ENCODE peak calls at places on chromosomes 16 and 17, in seven cellular contexts. V is transverse colon, Z is endothelial cell, W is psoas muscle, U is omental fat pad, T is GM23338, I is B cell. M is an unnamed sample.

GRCh38 chr16:1596516-1596915 is 15.4 kb downstream of the IFT140 start:
- DNase-seq in W (no peak), U (no peak), V (no peak), T (no peak), Z (no peak), I (no peak), M (no peak)

GRCh38 chr16:85264752-85265151 is 152.5 kb upstream of the CIBAR2 start:
- DNase-seq in W (no peak), I (no peak), U (no peak), V (no peak), T (no peak), Z (no peak), M (no peak)

GRCh38 chr17:43905985-43906852 is 1.1 kb downstream of the MPP2 start:
- DNase-seq in T (peak), Z (peak), W (peak), V (peak), I (no peak), U (peak), M (no peak)

GRCh38 chr17:51999654-52000053 is 158.9 kb downstream of the CA10 start:
- DNase-seq in W (no peak), T (no peak), U (no peak), I (no peak), V (no peak), Z (no peak), M (no peak)

GRCh38 chr17:17570798-17571716 is 20.5 kb downstream of the PEMT start:
- DNase-seq in Z (no peak), V (no peak), U (no peak), I (no peak), T (no peak), W (no peak), M (peak)

GRCh38 chr17:38349097-38349904 is 2.3 kb upstream of the SOCS7 start:
- DNase-seq in I (peak), U (peak), W (peak), T (peak), Z (peak), V (peak), M (no peak)

GRCh38 chr16:22353933-22354541 is 20.4 kb downstream of the CDR2 start:
- DNase-seq in V (no peak), W (no peak), Z (no peak), I (no peak), U (no peak), T (no peak), M (no peak)

GRCh38 chr17:49341356-49341755 is 20.7 kb downstream of the ZNF652 start:
- DNase-seq in Z (no peak), U (no peak), V (no peak), W (no peak), T (no peak), I (no peak), M (no peak)

GRCh38 chr16:21708533-21709115 is 44.9 kb downstream of the OTOA start:
- DNase-seq in Z (peak), I (peak), W (peak), T (peak), V (peak), U (peak), M (no peak)

GRCh38 chr17:4997302-4998026 is at the start of the genes INCA1 and KIF1C:
- DNase-seq in Z (peak), V (peak), U (peak), W (peak), T (peak), I (peak), M (no peak)

GRCh38 chr16:56986361-56986760 is 3.0 kb upstream of the NLRC5 start:
- DNase-seq in T (no peak), I (no peak), W (peak), V (no peak), Z (no peak), U (no peak), M (peak)

GRCh38 chr16:82020051-82020450 is 8.8 kb upstream of the SDR42E1 start:
- DNase-seq in T (no peak), U (no peak), V (no peak), I (no peak), Z (no peak), W (no peak), M (no peak)

GRCh38 chr16:74951206-74951605 is 33.7 kb downstream of the WDR59 start:
- DNase-seq in W (no peak), V (no peak), T (no peak), I (no peak), Z (no peak), U (no peak), M (no peak)

GRCh38 chr16:77589071-77589755 is 133.1 kb upstream of the NUDT7 start:
- DNase-seq in V (no peak), Z (no peak), T (no peak), U (no peak), I (no peak), W (no peak), M (no peak)

GRCh38 chr17:83058478-83059167 is 20.8 kb upstream of the METRNL start:
- DNase-seq in I (no peak), Z (no peak), V (no peak), T (no peak), W (peak), U (no peak), M (no peak)

GRCh38 chr17:19274893-19275292 is 37.7 kb downstream of the EPN2 start:
- DNase-seq in T (no peak), Z (no peak), U (no peak), V (no peak), W (no peak), I (no peak), M (no peak)

GRCh38 chr17:74042744-74043486 is 160.6 kb upstream of the RPL38 start:
- DNase-seq in T (no peak), W (peak), U (no peak), V (no peak), Z (no peak), I (no peak), M (no peak)

GRCh38 chr16:85395913-85396878 is 216.9 kb upstream of the GSE1 start:
- DNase-seq in W (peak), U (no peak), T (no peak), I (no peak), V (no peak), Z (no peak), M (peak)

GRCh38 chr17:63834431-63835166 is 7.1 kb upstream of the FTSJ3 start:
- DNase-seq in W (peak), U (no peak), Z (peak), V (no peak), T (peak), I (peak), M (no peak)

GRCh38 chr17:62566996-62567578 is 60.4 kb upstream of the MRC2 start:
- DNase-seq in W (no peak), T (no peak), V (no peak), Z (no peak), I (no peak), U (no peak), M (no peak)

GRCh38 chr17:2366747-2367494 is 29.6 kb downstream of the SGSM2 start:
- DNase-seq in T (peak), V (no peak), U (no peak), Z (peak), I (no peak), W (no peak), M (peak)
- TF ChIP-seq CTCF in T (peak), V (no peak), U (no peak), Z (peak), I (no peak), W (no peak), M (peak)

GRCh38 chr16:83420206-83420760 is 387.5 kb upstream of the HSBP1 start:
- DNase-seq in Z (peak), I (no peak), T (peak), U (no peak), V (no peak), W (no peak), M (no peak)

DNA sequence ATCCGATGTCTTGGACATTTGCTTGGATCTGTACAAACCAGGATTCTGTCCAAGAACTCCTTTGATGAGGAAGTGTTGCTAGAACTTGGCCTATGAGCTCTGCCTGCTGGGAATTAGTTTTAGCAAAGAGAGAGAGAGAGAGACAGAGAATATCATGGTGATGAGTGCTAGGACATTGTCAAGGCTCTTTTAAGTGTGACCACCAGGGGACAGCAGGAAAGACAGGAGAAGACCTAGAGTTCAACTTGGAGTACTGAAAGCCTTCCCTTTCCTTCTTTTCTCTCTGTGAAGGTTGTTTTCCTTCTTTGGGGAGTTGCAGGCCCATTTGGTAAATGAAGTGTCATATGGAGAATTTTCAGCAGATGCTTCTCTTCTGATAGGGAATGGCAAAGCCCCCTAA is 389.2 kb upstream of the HSBP1 start:
- DNase-seq in U (no peak), I (no peak), T (peak), Z (no peak), V (no peak), W (no peak), M (no peak)
- TF ChIP-seq CTCF in U (no peak), I (no peak), T (peak), Z (peak), V (no peak), W (no peak), M (no peak)

DNA sequence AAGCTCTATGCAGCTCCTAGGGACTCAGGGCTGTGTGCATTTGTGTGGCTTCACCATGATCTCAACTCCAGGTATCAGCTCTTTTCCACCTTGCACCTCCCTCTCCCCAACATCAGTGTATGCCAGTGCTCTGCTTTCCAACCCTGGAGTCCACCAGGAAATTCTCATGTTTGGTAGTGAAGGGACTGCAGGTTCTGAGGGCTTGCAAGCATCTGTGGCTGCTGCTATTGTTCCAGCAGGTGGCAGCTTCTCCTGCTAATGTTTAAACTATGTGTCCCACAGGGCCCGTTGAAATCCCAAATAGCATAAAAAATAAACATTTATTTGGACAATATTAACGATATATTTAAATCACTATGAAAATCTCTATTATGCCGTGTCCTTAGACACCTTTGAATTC is 82.0 kb downstream of the RGS9 start:
- DNase-seq in W (no peak), U (no peak), Z (no peak), T (no peak), I (no peak), V (no peak), M (no peak)
- TF ChIP-seq CTCF in W (no peak), U (no peak), Z (no peak), T (peak), I (no peak), V (no peak), M (peak)

GRCh38 chr16:67226804-67227566 is at the start of gene TMEM208:
- DNase-seq in W (peak), Z (peak), U (peak), T (peak), V (peak), I (peak), M (peak)
- TF ChIP-seq CTCF in W (no peak), Z (no peak), U (no peak), T (peak), V (no peak), I (peak), M (peak)

DNA sequence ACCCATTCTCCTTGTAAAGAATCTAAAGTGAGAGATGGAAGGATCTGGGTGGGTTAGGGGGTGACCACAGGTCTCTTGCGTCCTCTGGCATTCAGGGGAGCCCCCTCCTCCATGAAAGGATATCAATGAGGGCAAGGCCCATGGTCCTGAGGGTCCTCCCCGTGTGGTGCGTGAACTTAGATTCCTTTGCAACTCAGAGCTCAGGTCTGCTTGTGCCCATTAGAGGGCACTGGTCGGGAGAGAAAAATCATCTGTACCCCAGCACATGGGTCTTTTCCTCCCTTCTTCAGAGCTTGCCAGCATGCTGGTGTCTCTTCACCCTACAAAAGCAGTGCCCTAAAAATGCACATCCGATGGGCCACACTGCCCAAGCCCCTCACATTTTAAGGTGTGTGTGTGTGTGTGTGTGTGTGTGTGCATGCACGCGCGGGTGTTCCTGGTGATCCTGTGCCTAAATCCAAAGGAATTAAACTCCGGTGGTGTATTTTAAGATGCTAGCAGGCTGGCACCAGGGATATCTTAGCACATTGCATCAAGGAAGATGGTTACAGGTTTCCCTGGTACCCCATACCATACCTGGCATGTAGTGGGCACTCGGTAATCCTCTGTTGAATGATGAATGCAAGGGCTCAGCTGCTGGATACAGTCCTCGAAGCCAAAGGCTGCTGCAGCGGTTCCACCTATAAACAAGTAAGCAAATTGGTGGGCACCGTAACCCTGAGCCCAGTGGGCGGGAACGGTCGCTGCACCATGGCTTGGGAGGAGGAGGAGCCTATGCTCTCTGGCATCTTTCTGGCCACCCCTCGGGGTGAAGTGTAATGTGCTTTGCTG is 4.7 kb downstream of the C1QTNF1 start:
- DNase-seq in W (no peak), U (no peak), V (no peak), I (peak), Z (no peak), T (no peak), M (no peak)
- TF ChIP-seq CTCF in W (no peak), U (no peak), V (no peak), I (no peak), Z (no peak), T (peak), M (peak)

GRCh38 chr16:70432304-70432799 is 6.5 kb downstream of the ST3GAL2 start:
- DNase-seq in Z (no peak), U (no peak), V (no peak), I (no peak), W (no peak), T (no peak), M (no peak)

GRCh38 chr16:70428178-70428998 is 10.5 kb downstream of the ST3GAL2 start:
- DNase-seq in U (peak), V (peak), T (peak), Z (peak), I (no peak), W (peak), M (no peak)

GRCh38 chr16:70429888-70430666 is 8.8 kb downstream of the ST3GAL2 start:
- DNase-seq in I (no peak), U (no peak), Z (no peak), T (no peak), W (no peak), V (no peak), M (no peak)

GRCh38 chr16:70432800-70433455 is 6.0 kb downstream of the ST3GAL2 start:
- DNase-seq in T (no peak), V (peak), I (no peak), U (no peak), W (no peak), Z (no peak), M (no peak)

GRCh38 chr16:70430667-70431536 is 8.0 kb downstream of the ST3GAL2 start:
- DNase-seq in U (no peak), Z (peak), V (peak), T (peak), I (peak), W (no peak), M (no peak)
- TF ChIP-seq CTCF in U (no peak), Z (no peak), V (no peak), T (no peak), I (no peak), W (no peak), M (no peak)

DNA sequence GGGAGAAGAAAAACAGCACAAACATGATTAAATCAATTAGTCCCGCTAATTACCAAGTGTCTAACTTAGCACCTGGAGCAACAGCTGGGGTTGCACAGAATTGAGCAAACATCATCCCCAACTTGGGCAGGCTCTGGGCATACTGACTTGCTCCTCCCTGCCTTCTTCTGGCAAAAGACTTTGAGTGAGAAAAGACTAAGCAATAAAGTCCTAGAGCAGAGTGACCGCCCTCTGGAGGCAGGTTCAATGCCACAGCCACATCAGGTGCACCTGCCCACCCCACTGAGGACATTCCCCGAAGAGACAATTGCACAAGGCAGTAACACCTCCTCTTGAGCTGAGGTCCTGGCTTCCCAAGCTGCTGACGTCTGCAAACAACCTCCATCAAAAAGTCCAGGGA is 358.3 kb downstream of the SOX9 start:
- DNase-seq in I (no peak), U (no peak), V (no peak), T (peak), W (no peak), Z (no peak), M (no peak)
- TF ChIP-seq CTCF in I (no peak), U (no peak), V (no peak), T (peak), W (no peak), Z (no peak), M (no peak)

GRCh38 chr16:53960954-53961616 is 257.1 kb downstream of the FTO start:
- DNase-seq in Z (no peak), U (no peak), V (no peak), I (no peak), T (no peak), W (no peak), M (no peak)
- TF ChIP-seq CTCF in Z (no peak), U (no peak), V (no peak), I (no peak), T (no peak), W (no peak), M (no peak)

M was measured in chondrocyte.